ENCODE peak calls at places on chromosomes 2 and 18, in ten cellular contexts. D is stimulated activated naive CD8-positive, alpha-beta T cell treated with anti-CD3 and anti-CD28 coated beads, Interleukin-15, amount 100 ng/mL, for 72 hours; F is NCI-H1105; E is activated T-cell treated with anti-CD3 and anti-CD28 coated beads for 4 hours; O is A172; R is ACHN; L is stimulated activated CD4-positive, alpha-beta T cell treated with anti-CD3 and anti-CD28 coated beads, Interleukin-2, amount 100 ng/mL, for 48 hours; J is thyroid gland; C is Ammon's horn; S is RPMI7951. A is an unnamed sample.

GRCh38 chr2:187514930-187515329 is 39.3 kb downstream of the TFPI start:
- DNase-seq in D (no peak), F (no peak), E (no peak), O (no peak), R (no peak), L (no peak), J (no peak), C (no peak), S (no peak), A (no peak)

GRCh38 chr18:6249110-6249680 is 165.5 kb downstream of the L3MBTL4 start:
- DNase-seq in D (no peak), F (no peak), E (no peak), O (no peak), R (no peak), L (no peak), J (no peak), C (no peak), S (no peak), A (no peak)

GRCh38 chr18:31667185-31667584 is 17.2 kb downstream of the B4GALT6 start:
- DNase-seq in D (no peak), F (no peak), E (no peak), O (peak), R (no peak), L (no peak), J (no peak), C (no peak), S (no peak), A (no peak)

GRCh38 chr2:71474116-71474743 is 20.9 kb downstream of the DYSF start:
- DNase-seq in D (no peak), F (no peak), E (no peak), O (no peak), R (no peak), L (no peak), J (no peak), C (no peak), S (no peak), A (no peak)

GRCh38 chr2:235820571-235820970 is 326.7 kb downstream of the AGAP1 start:
- DNase-seq in D (no peak), F (no peak), E (no peak), O (no peak), R (no peak), L (no peak), J (no peak), C (no peak), S (no peak), A (no peak)

GRCh38 chr2:215808996-215809395 is 204.4 kb downstream of the MREG start:
- DNase-seq in D (no peak), F (no peak), E (no peak), O (no peak), R (no peak), L (no peak), J (no peak), C (no peak), S (peak), A (no peak)

GRCh38 chr18:12422936-12423335 is 15.2 kb downstream of the PRELID3A start:
- DNase-seq in D (no peak), F (no peak), E (no peak), O (no peak), R (peak), L (no peak), J (no peak), C (no peak), S (no peak), A (peak)

GRCh38 chr2:176088048-176088936 is 4.2 kb upstream of the HOXD13 start:
- DNase-seq in D (no peak), F (no peak), E (no peak), O (no peak), R (peak), L (no peak), J (peak), C (peak), S (peak), A (peak)

GRCh38 chr2:68663371-68664156 is 20.2 kb downstream of the PROKR1 start:
- DNase-seq in D (peak), F (no peak), E (no peak), O (no peak), R (no peak), L (no peak), J (no peak), C (no peak), S (no peak), A (no peak)

GRCh38 chr18:51622676-51623075 is 425.2 kb upstream of the MEX3C start:
- DNase-seq in D (no peak), F (peak), E (no peak), O (no peak), R (no peak), L (no peak), J (no peak), C (no peak), S (no peak), A (peak)

GRCh38 chr2:102107741-102108070 is 34.8 kb upstream of the IL1R1 start:
- DNase-seq in D (no peak), F (no peak), E (no peak), O (no peak), R (peak), L (no peak), J (no peak), C (no peak), S (peak), A (no peak)

GRCh38 chr18:14747513-14748474 is at the start of gene ANKRD30B:
- DNase-seq in D (no peak), F (no peak), E (no peak), O (no peak), R (no peak), L (no peak), J (peak), C (no peak), S (peak), A (no peak)

GRCh38 chr2:189124175-189124574 is 55.4 kb downstream of the COL5A2 start:
- DNase-seq in D (no peak), F (no peak), E (no peak), O (peak), R (no peak), L (no peak), J (no peak), C (no peak), S (no peak), A (no peak)

GRCh38 chr18:44458777-44459176 is 221.9 kb upstream of the SETBP1 start:
- DNase-seq in D (no peak), F (no peak), E (no peak), O (peak), R (peak), L (no peak), J (no peak), C (no peak), S (peak), A (no peak)

GRCh38 chr2:159066541-159067156 is 98.2 kb downstream of the TANC1 start:
- DNase-seq in D (no peak), F (no peak), E (no peak), O (no peak), R (no peak), L (no peak), J (no peak), C (no peak), S (no peak), A (no peak)

GRCh38 chr2:209277444-209277843 is 146.4 kb upstream of the MAP2 start:
- DNase-seq in D (no peak), F (no peak), E (no peak), O (no peak), R (no peak), L (no peak), J (no peak), C (no peak), S (no peak), A (no peak)

GRCh38 chr2:84799772-84800171 is 81.1 kb downstream of the TRABD2A start:
- DNase-seq in D (no peak), F (no peak), E (no peak), O (no peak), R (no peak), L (no peak), J (no peak), C (no peak), S (no peak), A (no peak)

GRCh38 chr2:35067420-35067819 is 1288.2 kb upstream of the CRIM1 start:
- DNase-seq in D (no peak), F (no peak), E (no peak), O (no peak), R (no peak), L (no peak), J (no peak), C (no peak), S (no peak), A (no peak)

GRCh38 chr18:8040021-8040420 is 472.9 kb downstream of the PTPRM start:
- DNase-seq in D (no peak), F (no peak), E (no peak), O (no peak), R (no peak), L (no peak), J (no peak), C (no peak), S (peak), A (no peak)

GRCh38 chr2:218733615-218734021 is 23.0 kb downstream of the TTLL4 start:
- DNase-seq in D (peak), F (no peak), E (no peak), O (peak), R (peak), L (peak), J (no peak), C (peak), S (peak), A (no peak)

GRCh38 chr2:241443486-241444223 is 64.7 kb downstream of the STK25 start:
- DNase-seq in D (peak), F (peak), E (peak), O (peak), R (peak), L (peak), J (peak), C (no peak), S (peak), A (no peak)

GRCh38 chr18:8912348-8913057 is 190.0 kb upstream of the NDUFV2 start:
- DNase-seq in D (no peak), F (no peak), E (no peak), O (no peak), R (no peak), L (no peak), J (no peak), C (peak), S (no peak), A (peak)

GRCh38 chr2:203887680-203888079 is 20.1 kb downstream of the CTLA4 start:
- DNase-seq in D (no peak), F (no peak), E (no peak), O (no peak), R (no peak), L (no peak), J (no peak), C (peak), S (peak), A (no peak)